ENCODE peak calls at places on chromosome 17, in six cellular contexts. I, B, L, D, F and S are unnamed samples. For H3K4me1, the result is how much of the 10 kb centered on the place peaks cover.

GRCh38 chr17:30101686-30102390 is 14.8 kb upstream of the NSRP1 start:
- DNase-seq in I (no peak), B (no peak), L (no peak), D (no peak), F (no peak), S (no peak)

GRCh38 chr17:17462048-17462824 is 14.6 kb upstream of the MED9 start:
- DNase-seq in I (no peak), B (no peak), L (peak), D (no peak), F (no peak), S (no peak)

GRCh38 chr17:72233981-72234380 is 113.2 kb downstream of the SOX9 start:
- DNase-seq in I (no peak), B (no peak), L (no peak), D (no peak), F (no peak), S (no peak)

GRCh38 chr17:30380106-30380420 is 1.3 kb downstream of the CPD start:
- DNase-seq in I (no peak), B (no peak), L (no peak), D (no peak), F (no peak), S (no peak)

GRCh38 chr17:57045868-57046671 is 39.0 kb upstream of the AKAP1 start:
- DNase-seq in I (peak), B (no peak), L (peak), D (peak), F (no peak), S (no peak)

GRCh38 chr17:45332989-45333701 is 16.3 kb upstream of the MAP3K14 start:
- DNase-seq in I (no peak), B (no peak), L (peak), D (no peak), F (peak), S (no peak)

GRCh38 chr17:73179387-73179786 is 13.5 kb upstream of the COG1 start:
- DNase-seq in I (no peak), B (no peak), L (no peak), D (no peak), F (no peak), S (no peak)

GRCh38 chr17:3566551-3566950 is 8.9 kb upstream of the TRPV3 start:
- DNase-seq in I (no peak), B (no peak), L (no peak), D (no peak), F (no peak), S (no peak)

GRCh38 chr17:41456206-41456605 is 11.0 kb downstream of the KRT32 start:
- DNase-seq in I (no peak), B (no peak), L (no peak), D (no peak), F (no peak), S (no peak)

GRCh38 chr17:73493212-73493814 is 150.9 kb downstream of the SDK2 start:
- DNase-seq in I (peak), B (no peak), L (no peak), D (no peak), F (no peak), S (no peak)

GRCh38 chr17:488993-489757 is 136.6 kb upstream of the RPH3AL start:
- DNase-seq in I (no peak), B (peak), L (no peak), D (no peak), F (no peak), S (peak)

GRCh38 chr17:62051053-62051452 is 14.0 kb downstream of the MED13 start:
- DNase-seq in I (no peak), B (no peak), L (no peak), D (no peak), F (no peak), S (no peak)

GRCh38 chr17:155576-155975 is 18.2 kb downstream of the SCGB1C2 start:
- DNase-seq in I (no peak), B (no peak), L (no peak), D (no peak), F (no peak), S (no peak)

GRCh38 chr17:81516439-81516838 is 3.8 kb upstream of the ACTG1 start:
- DNase-seq in I (peak), B (no peak), L (peak), D (no peak), F (no peak), S (no peak)

GRCh38 chr17:47999612-48000011 is 28.7 kb downstream of the CDK5RAP3 start:
- DNase-seq in I (no peak), B (no peak), L (no peak), D (no peak), F (no peak), S (no peak)

GRCh38 chr17:40281663-40282062 is 6.0 kb upstream of the CDC6 start:
- DNase-seq in I (no peak), B (no peak), L (no peak), D (no peak), F (no peak), S (no peak)

GRCh38 chr17:47700471-47701449 is 6.8 kb downstream of the TBKBP1 start:
- DNase-seq in I (peak), B (no peak), L (no peak), D (no peak), F (no peak), S (no peak)

GRCh38 chr17:226773-227580 is 45.5 kb upstream of the DOC2B start:
- DNase-seq in I (peak), B (no peak), L (no peak), D (no peak), F (no peak), S (no peak)

GRCh38 chr17:51803161-51803560 is 355.4 kb downstream of the CA10 start:
- DNase-seq in I (no peak), B (no peak), L (no peak), D (no peak), F (no peak), S (no peak)

GRCh38 chr17:17129466-17129865 is 76.7 kb downstream of the PLD6 start:
- DNase-seq in I (no peak), B (no peak), L (no peak), D (no peak), F (no peak), S (no peak)

GRCh38 chr17:48773245-48773644 is 43.8 kb downstream of the TTLL6 start:
- DNase-seq in I (no peak), B (no peak), L (no peak), D (no peak), F (no peak), S (no peak)

GRCh38 chr17:49817993-49818392 is 29.5 kb downstream of the KAT7 start:
- DNase-seq in I (no peak), B (no peak), L (no peak), D (no peak), F (no peak), S (no peak)

GRCh38 chr17:35539659-35540026 is 2.2 kb upstream of the SLFN12L start:
- DNase-seq in I (no peak), B (no peak), L (no peak), D (no peak), F (no peak), S (no peak)

GRCh38 chr17:58268326-58268725 is 12.4 kb downstream of the MPO start:
- DNase-seq in I (peak), B (no peak), L (no peak), D (no peak), F (no peak), S (no peak)

GRCh38 chr17:58308985-58309917 is 19.3 kb downstream of the TSPOAP1 start:
- DNase-seq in I (no peak), B (no peak), L (no peak), D (peak), F (no peak), S (no peak)

GRCh38 chr17:17855976-17856375 is 19.2 kb upstream of the SREBF1 start:
- DNase-seq in I (no peak), B (no peak), L (no peak), D (no peak), F (no peak), S (no peak)

GRCh38 chr17:73308017-73308823 is 3.6 kb downstream of the CDC42EP4 start:
- DNase-seq in I (no peak), B (peak), L (peak), D (peak), F (peak), S (no peak)

GRCh38 chr17:55751720-55752250 is 934 bp downstream of the PCTP start:
- DNase-seq in I (no peak), B (no peak), L (no peak), D (no peak), F (no peak), S (no peak)

GRCh38 chr17:66633322-66633965 is 201.5 kb upstream of the CACNG5 start:
- DNase-seq in I (no peak), B (no peak), L (no peak), D (no peak), F (no peak), S (no peak)

GRCh38 chr17:39754958-39755549 is 17.3 kb downstream of the GRB7 start:
- DNase-seq in I (peak), B (no peak), L (peak), D (no peak), F (no peak), S (no peak)

GRCh38 chr17:67044016-67044772 is at the start of gene CACNG1:
- DNase-seq in I (no peak), B (no peak), L (no peak), D (no peak), F (no peak), S (no peak)

GRCh38 chr17:1011138-1011537 is 14.2 kb downstream of the TIMM22 start:
- DNase-seq in I (no peak), B (no peak), L (no peak), D (no peak), F (no peak), S (no peak)

GRCh38 chr17:81715872-81716673 is 4.0 kb downstream of the SLC25A10 start:
- DNase-seq in I (no peak), B (no peak), L (no peak), D (no peak), F (no peak), S (no peak)

GRCh38 chr17:38743556-38744171 is 4.5 kb downstream of the PCGF2 start:
- DNase-seq in I (no peak), B (no peak), L (no peak), D (no peak), F (no peak), S (no peak)

GRCh38 chr17:969767-970387 is 9.7 kb downstream of the NXN start:
- DNase-seq in I (no peak), B (peak), L (no peak), D (no peak), F (no peak), S (no peak)

GRCh38 chr17:51346218-51346982 is 86.1 kb downstream of the UTP18 start:
- DNase-seq in I (no peak), B (no peak), L (no peak), D (no peak), F (no peak), S (no peak)

GRCh38 chr17:44547625-44548297 is 9.5 kb upstream of the FZD2 start:
- DNase-seq in I (no peak), B (no peak), L (peak), D (no peak), F (no peak), S (no peak)

GRCh38 chr17:12342609-12343248 is 322.1 kb downstream of the MAP2K4 start:
- DNase-seq in I (no peak), B (peak), L (peak), D (peak), F (no peak), S (peak)

GRCh38 chr17:10033449-10033848 is 128.4 kb upstream of the RCVRN start:
- DNase-seq in I (peak), B (no peak), L (no peak), D (no peak), F (no peak), S (no peak)

GRCh38 chr17:58329808-58330543 is 1.4 kb upstream of the TSPOAP1 start:
- DNase-seq in I (no peak), B (no peak), L (no peak), D (no peak), F (no peak), S (no peak)

DNA sequence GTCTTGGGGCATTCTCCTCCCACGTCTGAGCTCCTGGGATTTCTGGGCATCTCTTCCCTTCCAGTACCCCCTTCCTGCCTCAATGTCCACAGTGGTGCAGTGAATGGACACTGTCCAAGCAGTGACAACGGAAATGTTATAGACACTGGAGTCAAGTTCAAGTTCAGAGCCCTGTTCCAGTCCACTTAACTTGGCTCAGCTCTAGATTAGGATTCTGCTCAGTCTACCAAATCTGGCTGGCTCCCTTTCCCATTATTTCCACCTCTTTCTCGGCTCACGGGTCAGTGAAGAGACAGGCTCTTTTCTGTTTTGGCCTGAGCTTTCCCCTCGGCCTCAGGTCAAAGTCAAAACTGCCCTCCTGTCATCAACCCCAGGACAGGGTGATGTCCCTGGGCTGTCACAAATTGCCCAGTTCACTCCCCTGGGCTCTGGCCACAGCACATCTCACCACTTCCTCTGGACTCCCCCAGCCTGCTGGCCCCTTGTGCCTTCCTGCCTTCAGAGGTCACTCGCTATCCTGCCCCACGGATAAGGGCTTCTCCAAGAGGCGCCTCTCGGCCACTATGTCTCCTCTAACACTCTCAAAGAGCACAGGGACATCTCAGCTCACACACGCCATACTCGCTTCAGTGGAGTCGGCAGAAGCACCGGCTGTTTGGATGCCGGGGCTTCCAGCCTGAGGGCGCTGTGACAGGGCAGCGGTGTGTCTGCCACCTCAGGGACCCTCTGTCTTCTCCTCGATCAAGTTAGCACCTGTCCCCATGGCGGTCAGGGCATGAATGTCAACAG is 17.7 kb upstream of the MRPL38 start:
- DNase-seq in I (no peak), B (no peak), L (no peak), D (no peak), F (no peak), S (no peak)
- TF ChIP-seq CTCF in I (no peak), B (no peak), L (no peak), D (no peak), F (no peak), S (no peak)

GRCh38 chr17:78131172-78132085 is 858 bp downstream of the TMC8 start:
- DNase-seq in I (peak), B (no peak), L (peak), D (no peak), F (no peak), S (no peak)
- TF ChIP-seq POLR2AphosphoS5 in I (peak), B (no peak), L (no peak), D (no peak), F (no peak), S (no peak)

GRCh38 chr17:77471984-77472836 is 331.4 kb downstream of the SEC14L1 start:
- DNase-seq in I (no peak), B (no peak), L (peak), D (peak), F (no peak), S (no peak)

GRCh38 chr17:77468897-77469296 is 328.1 kb downstream of the SEC14L1 start:
- DNase-seq in I (no peak), B (no peak), L (no peak), D (no peak), F (no peak), S (no peak)

GRCh38 chr17:77472837-77473214 is 332.1 kb downstream of the SEC14L1 start:
- DNase-seq in I (no peak), B (no peak), L (no peak), D (no peak), F (no peak), S (no peak)

GRCh38 chr17:77470330-77470786 is 329.6 kb downstream of the SEC14L1 start:
- DNase-seq in I (no peak), B (no peak), L (no peak), D (no peak), F (no peak), S (no peak)

GRCh38 chr17:77470800-77471733 is 330.3 kb downstream of the SEC14L1 start:
- DNase-seq in I (no peak), B (peak), L (no peak), D (no peak), F (no peak), S (no peak)
- H3K4me1 ChIP-seq in I (half or more), B (half or more), L (half or more), D (half or more), F (under half), S (half or more)

GRCh38 chr17:63695889-63696288 is 4.0 kb downstream of the LIMD2 start:
- DNase-seq in I (peak), B (no peak), L (no peak), D (no peak), F (no peak), S (no peak)

GRCh38 chr17:63698381-63698885 is 1.5 kb downstream of the LIMD2 start:
- DNase-seq in I (peak), B (no peak), L (no peak), D (peak), F (no peak), S (no peak)

GRCh38 chr17:63696381-63696961 is 3.5 kb downstream of the LIMD2 start:
- DNase-seq in I (peak), B (peak), L (peak), D (peak), F (no peak), S (no peak)

GRCh38 chr17:63698886-63699637 is 863 bp downstream of the LIMD2 start:
- DNase-seq in I (peak), B (no peak), L (peak), D (peak), F (no peak), S (no peak)

DNA sequence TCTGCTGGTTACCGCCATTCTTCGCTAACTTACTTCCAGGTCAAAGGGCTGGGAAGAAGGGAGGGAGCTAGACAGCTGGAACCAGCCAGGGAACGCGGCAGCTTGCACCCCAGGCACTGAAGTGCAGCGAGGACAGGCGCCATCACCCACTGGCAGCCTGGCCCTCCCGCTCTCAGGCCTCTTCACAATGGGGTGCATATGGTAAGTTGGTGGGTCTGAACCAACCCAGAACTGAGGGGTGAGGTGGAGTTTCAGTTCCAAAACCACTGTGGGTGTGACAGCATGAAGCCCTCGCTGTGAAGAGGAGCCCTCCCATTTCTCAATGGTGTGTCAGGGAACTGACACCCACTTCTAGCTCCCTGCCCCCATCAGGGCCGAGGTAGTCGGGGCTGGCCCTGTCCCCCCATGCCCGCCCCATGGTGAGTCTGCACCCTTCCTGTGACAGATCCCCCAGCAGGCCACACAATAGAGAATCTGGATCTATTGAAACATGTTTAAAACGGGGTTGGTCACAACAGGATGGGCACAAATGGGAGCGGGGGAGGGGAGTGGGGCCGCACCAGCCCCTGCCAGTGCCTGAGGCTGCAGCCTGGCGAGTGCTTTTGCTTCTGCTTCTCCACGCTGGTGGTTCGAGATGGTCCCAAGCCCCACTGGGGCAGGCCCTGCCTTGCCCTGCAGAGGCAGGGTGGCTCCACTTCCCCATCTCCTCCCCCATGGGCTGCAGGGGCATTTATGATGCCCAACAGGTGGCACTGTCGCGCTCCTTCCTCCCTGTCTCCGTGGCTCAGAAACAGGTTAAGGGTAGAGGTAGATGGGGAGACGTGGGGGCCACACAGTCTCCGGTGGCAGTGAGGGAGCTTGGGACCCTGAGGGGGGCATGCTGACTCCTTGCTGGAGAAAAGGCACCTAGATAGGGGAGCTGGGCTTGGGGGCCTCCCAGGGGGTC is 2.3 kb downstream of the LIMD2 start:
- DNase-seq in I (peak), B (peak), L (peak), D (peak), F (no peak), S (no peak)
- TF ChIP-seq CTCF in I (peak), B (peak), L (peak), D (peak), F (peak), S (peak)

GRCh38 chr17:8244768-8245167 is 3.1 kb downstream of the CTC1 start:
- DNase-seq in I (no peak), B (no peak), L (no peak), D (no peak), F (no peak), S (no peak)

GRCh38 chr17:8250101-8250500 is 1.0 kb downstream of the PFAS start:
- DNase-seq in I (no peak), B (no peak), L (no peak), D (no peak), F (no peak), S (no peak)

GRCh38 chr17:8249621-8250020 is 532 bp downstream of the PFAS start:
- DNase-seq in I (no peak), B (no peak), L (no peak), D (no peak), F (no peak), S (no peak)

GRCh38 chr17:8253801-8254200 is 4.7 kb downstream of the PFAS start:
- DNase-seq in I (no peak), B (peak), L (no peak), D (no peak), F (no peak), S (no peak)

DNA sequence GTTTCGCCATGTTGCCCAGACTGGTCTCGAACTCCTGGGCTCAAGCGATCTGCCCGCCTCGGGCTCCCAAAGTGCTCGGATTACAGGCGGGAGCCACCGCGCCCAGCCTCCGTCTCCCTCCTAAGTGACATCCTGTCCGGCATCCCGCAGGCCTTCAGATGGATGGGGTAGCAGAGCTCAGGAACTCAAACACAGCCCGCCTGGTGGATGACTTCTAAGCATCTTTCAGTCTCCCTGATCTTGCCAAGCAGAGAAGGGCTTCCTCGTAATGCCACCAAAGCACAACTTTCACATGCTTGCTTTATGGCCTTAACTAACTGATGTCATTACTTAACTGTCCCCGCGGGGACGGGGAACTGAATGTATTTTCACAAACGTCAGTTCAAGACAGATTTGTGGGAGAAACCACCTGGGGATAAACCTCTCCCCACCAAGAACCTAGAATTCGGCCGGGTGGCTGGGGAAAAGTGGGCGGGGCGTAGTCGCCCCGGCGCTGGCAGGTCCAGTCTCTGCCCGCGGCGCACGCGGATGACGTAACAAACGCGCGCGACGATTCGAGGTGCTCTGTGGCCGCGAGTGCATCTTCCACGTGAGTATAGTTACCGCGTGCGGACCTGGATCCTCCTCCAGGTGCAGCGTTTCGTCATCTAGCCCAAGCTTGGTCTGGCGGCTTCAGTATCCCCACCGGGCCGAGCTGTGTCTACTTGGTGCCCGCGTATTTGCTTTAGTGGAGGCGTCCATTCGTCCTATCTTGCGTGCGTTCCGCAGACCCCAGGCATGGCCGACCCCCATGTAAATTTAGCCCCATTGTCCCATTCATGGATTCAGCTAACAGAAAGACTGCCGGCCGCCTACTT is at the start of gene PFAS:
- DNase-seq in I (peak), B (peak), L (peak), D (peak), F (peak), S (no peak)
- TF ChIP-seq POLR2AphosphoS5 in I (peak), B (peak), L (peak), D (peak), F (peak), S (no peak)